ENCODE peak calls at places on chromosomes 16 and 17, in nine cellular contexts. E is NCI-H446 treated with DMSO at 0.1 percent for 48 hours; T is activated CD4-positive, alpha-beta T cell treated with anti-CD3 and anti-CD28 coated beads for 48 hours; L is ovary; W is T1000; J is EL; Z is stimulated activated CD8-positive, alpha-beta memory T cell treated with anti-CD3 and anti-CD28 coated beads, Interleukin-4, amount 100 ng/mL, for 4 hours; A is NCI-H146; K is glutamatergic neuron. I is an unnamed sample.

GRCh38 chr17:68598545-68598961 is 2.6 kb downstream of the FAM20A start:
- DNase-seq in T (no peak), A (no peak), E (no peak), J (no peak), Z (no peak), W (no peak), L (no peak), K (no peak), I (no peak)

GRCh38 chr17:690346-690745 is 24.3 kb downstream of the VPS53 start:
- DNase-seq in T (no peak), Z (no peak), K (peak), W (no peak), E (no peak), A (no peak), J (no peak), L (no peak), I (no peak)

GRCh38 chr16:78952630-78953029 is 647.9 kb downstream of the MAF start:
- DNase-seq in A (no peak), Z (no peak), L (no peak), W (no peak), E (no peak), T (no peak), K (no peak), J (no peak), I (no peak)

GRCh38 chr16:10606607-10607006 is 26.2 kb upstream of the EMP2 start:
- DNase-seq in K (no peak), T (no peak), Z (no peak), W (no peak), J (no peak), E (no peak), A (no peak), L (no peak), I (no peak)

GRCh38 chr17:46003907-46004748 is 5.1 kb downstream of the STH start:
- DNase-seq in T (no peak), A (no peak), J (no peak), E (peak), L (peak), W (no peak), Z (no peak), K (no peak), I (no peak)

GRCh38 chr16:64627288-64627687 is 494.6 kb downstream of the CDH11 start:
- DNase-seq in E (peak), W (no peak), T (no peak), K (no peak), Z (no peak), A (no peak), J (no peak), L (no peak), I (peak)

GRCh38 chr17:30091771-30092170 is 24.8 kb upstream of the NSRP1 start:
- DNase-seq in Z (no peak), A (no peak), T (no peak), J (peak), K (no peak), E (peak), W (no peak), L (no peak), I (no peak)

GRCh38 chr17:10447035-10447931 is 22.1 kb downstream of the MYH4 start:
- DNase-seq in Z (no peak), A (no peak), K (no peak), J (no peak), L (no peak), T (no peak), E (no peak), W (no peak), I (no peak)

GRCh38 chr16:53055603-53056527 is 1.1 kb downstream of the CHD9 start:
- DNase-seq in W (peak), L (peak), E (no peak), T (peak), Z (no peak), K (no peak), A (no peak), J (peak), I (no peak)

GRCh38 chr16:84611041-84611440 is 6.8 kb downstream of the COTL1 start:
- DNase-seq in L (no peak), T (no peak), K (no peak), W (no peak), E (no peak), A (no peak), Z (no peak), J (no peak), I (no peak)

GRCh38 chr16:79707867-79708266 is 107.3 kb upstream of the MAF start:
- DNase-seq in L (peak), Z (no peak), T (no peak), E (no peak), K (no peak), W (no peak), J (peak), A (no peak), I (no peak)

GRCh38 chr17:80080081-80080480 is 21.3 kb upstream of the GAA start:
- DNase-seq in J (peak), E (no peak), K (no peak), T (no peak), Z (no peak), A (no peak), L (no peak), W (no peak), I (no peak)

GRCh38 chr17:32331243-32332040 is 10.5 kb downstream of the C17orf75 start:
- DNase-seq in Z (no peak), J (no peak), E (no peak), L (no peak), A (no peak), K (no peak), W (no peak), T (no peak), I (no peak)

GRCh38 chr17:19017804-19018599 is 13.4 kb upstream of the FAM83G start:
- DNase-seq in K (peak), E (no peak), W (no peak), A (no peak), T (no peak), Z (no peak), J (no peak), L (no peak), I (no peak)

GRCh38 chr17:37084375-37084774 is 135.6 kb downstream of the AATF start:
- DNase-seq in W (no peak), E (no peak), L (no peak), J (no peak), K (no peak), T (no peak), Z (no peak), A (no peak), I (no peak)

GRCh38 chr16:88830783-88831182 is 19.1 kb upstream of the APRT start:
- DNase-seq in W (no peak), Z (no peak), A (no peak), K (no peak), J (no peak), L (no peak), T (no peak), E (no peak), I (no peak)

GRCh38 chr17:80523054-80523744 is 21.4 kb upstream of the RPTOR start:
- DNase-seq in T (no peak), W (no peak), K (no peak), L (no peak), A (no peak), Z (no peak), J (no peak), E (no peak), I (no peak)

GRCh38 chr17:29079433-29079832 is 36.5 kb downstream of the PIPOX start:
- DNase-seq in A (no peak), T (no peak), Z (no peak), J (no peak), K (no peak), L (no peak), W (no peak), E (no peak), I (no peak)

GRCh38 chr16:13005836-13006235 is 104.4 kb downstream of the SHISA9 start:
- DNase-seq in K (no peak), Z (no peak), E (no peak), W (no peak), T (no peak), J (no peak), A (no peak), L (no peak), I (no peak)

GRCh38 chr17:48194097-48194550 is 86.6 kb downstream of the SNX11 start:
- DNase-seq in W (peak), K (no peak), L (no peak), Z (no peak), A (peak), E (no peak), T (no peak), J (peak), I (no peak)

GRCh38 chr16:35732046-35732810 is 2272.8 kb downstream of the TP53TG3F start:
- DNase-seq in L (no peak), K (no peak), Z (no peak), J (no peak), A (no peak), E (no peak), W (no peak), T (no peak), I (no peak)

GRCh38 chr17:41800601-41801373 is 11.0 kb downstream of the P3H4 start:
- DNase-seq in L (peak), T (no peak), W (no peak), E (no peak), A (peak), Z (no peak), K (no peak), J (peak), I (peak)

GRCh38 chr16:57660715-57661463 is 7.2 kb upstream of the ADGRG3 start:
- DNase-seq in Z (no peak), E (no peak), K (no peak), J (no peak), W (no peak), L (no peak), T (no peak), A (no peak), I (no peak)

GRCh38 chr16:79599256-79599836 is 1.2 kb downstream of the MAF start:
- DNase-seq in K (peak), T (peak), E (no peak), J (no peak), A (peak), Z (no peak), L (peak), W (no peak), I (peak)

GRCh38 chr16:53911506-53911905 is 207.6 kb downstream of the FTO start:
- DNase-seq in K (no peak), Z (no peak), A (no peak), T (no peak), L (no peak), E (no peak), W (no peak), J (no peak), I (no peak)

GRCh38 chr17:66602659-66603363 is 232.1 kb upstream of the CACNG5 start:
- DNase-seq in K (no peak), T (no peak), W (no peak), E (no peak), Z (no peak), L (no peak), A (no peak), J (peak), I (no peak)

GRCh38 chr17:62596662-62597061 is 30.8 kb upstream of the MRC2 start:
- DNase-seq in Z (no peak), L (no peak), T (no peak), W (no peak), A (no peak), J (no peak), E (no peak), K (no peak), I (no peak)

GRCh38 chr17:48491527-48492273 is 39.1 kb downstream of the HOXB1 start:
- DNase-seq in L (no peak), E (no peak), K (no peak), T (no peak), A (no peak), W (no peak), J (no peak), Z (no peak), I (no peak)

GRCh38 chr17:33778505-33779398 is 476.3 kb upstream of the CCL2 start:
- DNase-seq in L (peak), T (peak), A (peak), W (no peak), E (peak), K (peak), J (peak), Z (no peak), I (peak)

GRCh38 chr16:25264599-25264998 is 7.0 kb upstream of the ZKSCAN2 start:
- DNase-seq in J (no peak), E (no peak), W (no peak), Z (no peak), K (no peak), L (no peak), T (peak), A (no peak), I (peak)

GRCh38 chr17:55547027-55547670 is 35.9 kb upstream of the SMIM36 start:
- DNase-seq in Z (no peak), W (no peak), T (no peak), E (no peak), K (no peak), J (no peak), L (no peak), A (no peak), I (no peak)

GRCh38 chr16:86676216-86676800 is 98.0 kb downstream of the FOXL1 start:
- DNase-seq in W (peak), Z (no peak), J (peak), E (no peak), L (no peak), A (no peak), T (no peak), K (no peak), I (no peak)

GRCh38 chr16:22694887-22695382 is 119.0 kb upstream of the HS3ST2 start:
- DNase-seq in L (no peak), Z (no peak), K (no peak), J (peak), A (no peak), E (no peak), W (no peak), T (no peak), I (no peak)

I was measured in WTC11.